ENCODE peak calls at places on chromosomes 5 and 9, in four cellular contexts. E is PC-9, H is dermis blood vessel endothelial cell, G is NCI-H1105 treated with DMSO at 0.1 percent for 48 hours. D is an unnamed sample.

GRCh38 chr5:89967806-89968444 is 441.6 kb downstream of the CETN3 start:
- DNase-seq in E (no peak), H (no peak), G (no peak), D (no peak)

GRCh38 chr5:115170924-115171510 is 1.3 kb upstream of the TRIM36 start:
- DNase-seq in E (no peak), H (peak; percentile 5), G (no peak), D (no peak)

GRCh38 chr9:107242073-107243063 is 40.7 kb upstream of the RAD23B start:
- DNase-seq in E (no peak), H (no peak), G (peak; percentile 57), D (no peak)

GRCh38 chr9:6845881-6846280 is 88.1 kb downstream of the KDM4C start:
- DNase-seq in E (no peak), H (no peak), G (peak; percentile 18), D (no peak)

GRCh38 chr9:99257723-99258364 is 35.8 kb downstream of the SEC61B start:
- DNase-seq in E (no peak), H (no peak), G (no peak), D (no peak)

GRCh38 chr9:128540630-128541355 is 11.6 kb upstream of the SPTAN1 start:
- DNase-seq in E (no peak), H (no peak), G (no peak), D (no peak)

GRCh38 chr9:8733096-8733954 is 933.7 kb upstream of the DMAC1 start:
- DNase-seq in E (no peak), H (peak; percentile 67), G (peak; percentile 99), D (no peak)

GRCh38 chr9:4774209-4774608 is 18.5 kb upstream of the RCL1 start:
- DNase-seq in E (no peak), H (no peak), G (no peak), D (no peak)

D was measured in stimulated activated naive CD8-positive, alpha-beta T cell treated with anti-CD3 and anti-CD28 coated beads, Interleukin-15, amount 100 ng/mL, for 72 hours.